ENCODE peak calls at places on chromosomes 11 and 22, in five cellular contexts. U, V, Q, H and L are unnamed samples.

GRCh38 chr22:38755155-38755910 is 465 bp downstream of the SUN2 start:
- DNase-seq in U (peak; percentile 66), V (peak; percentile 98), Q (peak; percentile 80), H (peak; percentile 65), L (peak; percentile 75)

GRCh38 chr11:30128269-30128932 is 102.4 kb upstream of the FSHB start:
- DNase-seq in U (peak; percentile 56), V (no peak), Q (peak; percentile 10), H (peak; percentile 32), L (peak; percentile 38)

GRCh38 chr11:38498721-38499120 is 1900.7 kb upstream of the RAG2 start:
- DNase-seq in U (no peak), V (no peak), Q (no peak), H (no peak), L (no peak)

GRCh38 chr11:133988686-133989410 is 32.1 kb upstream of the IGSF9B start:
- DNase-seq in U (no peak), V (peak; percentile 52), Q (no peak), H (no peak), L (no peak)

GRCh38 chr11:120645639-120646038 is 134.1 kb downstream of the GRIK4 start:
- DNase-seq in U (no peak), V (no peak), Q (no peak), H (no peak), L (no peak)

GRCh38 chr22:41560095-41560487 is 719 bp upstream of the CSDC2 start:
- DNase-seq in U (peak; percentile 31), V (no peak), Q (no peak), H (no peak), L (no peak)

GRCh38 chr11:71307811-71308645 is 55.7 kb upstream of the SHANK2 start:
- DNase-seq in U (no peak), V (no peak), Q (no peak), H (no peak), L (no peak)

GRCh38 chr22:50568626-50569025 is 5.9 kb upstream of the SYCE3 start:
- DNase-seq in U (no peak), V (no peak), Q (peak; percentile 83), H (no peak), L (no peak)

GRCh38 chr22:19745155-19746133 is 15.1 kb upstream of the TBX1 start:
- DNase-seq in U (no peak), V (peak; percentile 91), Q (no peak), H (no peak), L (no peak)

GRCh38 chr11:100704176-100704575 is 17.1 kb downstream of the ARHGAP42 start:
- DNase-seq in U (no peak), V (no peak), Q (no peak), H (no peak), L (no peak)

GRCh38 chr11:114090976-114091375 is 31.5 kb downstream of the ZBTB16 start:
- DNase-seq in U (no peak), V (no peak), Q (no peak), H (no peak), L (no peak)

GRCh38 chr11:60370811-60371297 is 7.5 kb upstream of the MS4A7 start:
- DNase-seq in U (no peak), V (no peak), Q (peak; percentile 27), H (peak; percentile 6), L (peak; percentile 96)

GRCh38 chr22:49614966-49615965 is 212.4 kb downstream of the BRD1 start:
- DNase-seq in U (no peak), V (no peak), Q (no peak), H (no peak), L (no peak)

GRCh38 chr22:29219881-29220670 is 14.4 kb downstream of the EMID1 start:
- DNase-seq in U (no peak), V (no peak), Q (peak; percentile 33), H (no peak), L (peak; percentile 18)

GRCh38 chr22:23893957-23894709 is at the start of gene MIF:
- DNase-seq in U (peak; percentile 95), V (peak; percentile 94), Q (peak; percentile 89), H (peak; percentile 95), L (peak; percentile 92)
- H3K4me3 ChIP-seq in U (peak within 1 kb of the TSS; percentile 87), V (peak within 1 kb of the TSS; percentile 82), Q (peak within 1 kb of the TSS; percentile 85), H (peak within 1 kb of the TSS; percentile 91), L (peak within 1 kb of the TSS; percentile 84)

GRCh38 chr11:130069684-130070108 is at the start of gene APLP2:
- DNase-seq in U (peak; percentile 99), V (peak; percentile 99), Q (peak; percentile 97), H (peak; percentile 96), L (peak; percentile 93)

GRCh38 chr11:130070829-130071205 is 1.1 kb downstream of the APLP2 start:
- DNase-seq in U (peak; percentile 54), V (no peak), Q (no peak), H (peak; percentile 22), L (no peak)

GRCh38 chr11:130068986-130069683 is 559 bp upstream of the APLP2 start:
- DNase-seq in U (no peak), V (peak; percentile 84), Q (no peak), H (peak; percentile 81), L (no peak)

GRCh38 chr11:130071211-130071712 is 1.6 kb downstream of the APLP2 start:
- DNase-seq in U (peak; percentile 15), V (no peak), Q (peak; percentile 13), H (peak; percentile 42), L (no peak)

GRCh38 chr11:130070109-130070828 is 575 bp downstream of the APLP2 start:
- DNase-seq in U (peak; percentile 66), V (peak; percentile 53), Q (no peak), H (peak; percentile 27), L (no peak)
- TF ChIP-seq CTCF in U (peak; percentile 18), V (no peak), Q (peak; percentile 35), H (no peak), L (peak; percentile 27)

DNA sequence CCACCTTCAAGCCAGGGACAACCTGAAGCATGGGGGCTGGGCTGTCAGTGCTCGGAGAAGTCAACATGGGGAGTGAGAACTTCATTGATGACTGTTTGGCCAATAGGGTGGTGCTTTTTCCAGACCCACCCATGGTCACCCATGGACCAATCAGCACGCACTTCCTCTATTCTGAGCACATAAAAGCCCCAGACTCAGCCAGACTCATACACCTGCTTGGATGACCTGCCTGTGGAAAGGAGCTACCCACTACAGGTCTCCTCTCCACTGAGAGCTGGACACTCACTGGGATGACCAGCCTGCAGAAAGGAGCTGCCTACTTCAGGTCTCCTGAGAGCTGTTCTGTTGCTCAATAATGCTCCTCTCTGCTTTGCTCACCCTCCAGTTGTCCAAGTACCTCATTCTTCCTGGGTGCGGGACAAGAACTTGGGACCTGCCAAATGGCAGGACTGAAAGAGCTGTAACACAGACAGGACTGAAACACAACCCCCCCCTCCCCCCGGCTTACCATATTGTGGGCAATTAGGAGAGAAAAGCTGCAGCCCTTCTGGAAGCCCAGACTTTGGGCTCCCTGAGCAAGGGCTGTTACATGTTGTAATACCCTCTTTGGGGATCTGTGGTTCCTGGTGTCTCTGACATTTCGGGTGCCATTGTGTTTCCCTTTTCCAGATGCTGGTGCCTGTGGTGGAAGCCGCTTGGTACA is 44.4 kb upstream of the WNT11 start:
- DNase-seq in U (no peak), V (peak; percentile 59), Q (no peak), H (no peak), L (no peak)
- H3K4me3 ChIP-seq in U (no peak overlapping the region), V (no peak overlapping the region), Q (no peak overlapping the region), H (no peak overlapping the region), L (no peak overlapping the region)

GRCh38 chr11:43802509-43802908 is 78.1 kb upstream of the ALKBH3 start:
- DNase-seq in U (peak; percentile 44), V (no peak), Q (peak; percentile 7), H (no peak), L (no peak)
- TF ChIP-seq CTCF in U (peak; percentile 49), V (no peak), Q (no peak), H (peak; percentile 47), L (peak; percentile 37)

GRCh38 chr22:40414306-40414705 is 43.9 kb downstream of the SGSM3 start:
- DNase-seq in U (no peak), V (no peak), Q (no peak), H (peak; percentile 71), L (no peak)

GRCh38 chr22:40414838-40415505 is 44.6 kb downstream of the SGSM3 start:
- DNase-seq in U (no peak), V (no peak), Q (no peak), H (no peak), L (no peak)

GRCh38 chr22:40412441-40412840 is 42.0 kb downstream of the SGSM3 start:
- DNase-seq in U (no peak), V (no peak), Q (no peak), H (no peak), L (no peak)

GRCh38 chr22:40415531-40416266 is 45.3 kb downstream of the SGSM3 start:
- DNase-seq in U (no peak), V (no peak), Q (no peak), H (no peak), L (no peak)

DNA sequence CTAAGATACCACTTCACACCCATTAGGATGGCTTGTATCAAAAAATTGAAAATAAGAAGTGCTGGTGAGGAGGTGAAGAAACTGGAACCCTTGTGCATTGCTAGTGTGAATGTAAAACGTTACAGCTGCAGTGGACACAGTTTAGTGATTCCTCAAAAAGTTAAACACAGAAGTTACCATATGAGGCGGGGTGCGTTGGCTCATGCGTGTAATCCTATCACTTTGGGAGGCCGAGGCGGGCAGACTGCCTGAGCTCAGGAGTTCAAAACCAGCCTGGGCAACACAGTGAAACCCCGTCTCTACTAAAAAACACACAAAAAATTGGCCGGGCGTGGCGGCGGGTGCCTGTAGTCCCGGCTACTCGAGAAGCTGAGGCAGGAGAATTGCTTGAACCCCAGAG is 43.5 kb downstream of the SGSM3 start:
- DNase-seq in U (no peak), V (no peak), Q (no peak), H (no peak), L (no peak)
- H3K4me3 ChIP-seq in U (no peak overlapping the region), V (no peak overlapping the region), Q (no peak overlapping the region), H (no peak overlapping the region), L (no peak overlapping the region)

DNA sequence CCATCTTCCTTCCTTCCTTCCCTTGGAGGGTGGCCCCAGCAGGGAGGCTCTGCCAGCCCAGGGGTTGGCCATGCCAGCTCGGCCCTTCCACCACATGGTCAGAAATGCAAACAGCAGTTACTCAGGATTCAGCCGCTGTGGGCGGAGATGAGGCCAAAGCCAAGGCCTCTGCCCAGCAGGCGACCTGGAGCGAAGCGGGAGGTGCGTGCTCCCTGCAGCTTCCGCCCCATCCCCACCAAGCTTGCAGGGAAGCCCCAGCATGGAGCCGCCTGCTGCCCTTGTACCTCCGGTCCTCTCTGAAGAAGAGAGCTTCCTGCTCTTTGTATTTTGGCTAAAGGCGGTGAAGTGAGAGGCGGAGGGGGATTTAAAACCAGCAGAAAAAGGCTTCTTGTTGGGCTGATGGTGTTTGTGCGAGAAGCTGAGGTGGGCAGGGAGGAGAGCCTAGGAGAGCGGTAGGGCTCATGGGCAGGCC is 50.4 kb downstream of the ANO1 start:
- DNase-seq in U (no peak), V (no peak), Q (peak; percentile 14), H (peak; percentile 60), L (peak; percentile 22)
- TF ChIP-seq CTCF in U (no peak), V (no peak), Q (peak; percentile 28), H (peak; percentile 39), L (peak; percentile 32)

DNA sequence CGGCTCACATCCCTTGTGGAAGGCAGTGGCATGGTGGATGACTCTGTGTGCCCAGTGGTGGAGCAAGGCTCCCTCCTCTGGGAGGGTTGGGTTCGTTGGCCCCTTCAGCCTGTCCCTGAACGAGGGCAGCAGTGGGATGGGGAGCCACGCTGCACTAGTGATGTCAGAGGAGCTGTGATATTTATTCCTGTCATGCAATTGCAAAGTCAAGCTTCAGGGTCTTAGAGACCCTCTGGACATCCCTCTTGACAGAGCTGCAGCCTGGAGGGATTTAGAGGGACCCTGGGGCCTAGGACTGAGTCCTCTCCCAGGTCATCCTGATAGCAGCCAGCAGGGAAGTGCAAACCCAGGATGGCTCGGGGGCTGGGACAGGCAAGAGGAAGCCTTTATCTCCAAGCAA is 78.2 kb upstream of the NARS2 start:
- DNase-seq in U (no peak), V (no peak), Q (no peak), H (no peak), L (no peak)
- H3K4me3 ChIP-seq in U (no peak overlapping the region), V (no peak overlapping the region), Q (no peak overlapping the region), H (no peak overlapping the region), L (no peak overlapping the region)